ENCODE peak calls at places on chromosomes 11 and 22, in six cellular contexts. Q, S, G, H, L and Z are unnamed samples.

GRCh38 chr11:73170140-73170539 is 28.0 kb upstream of the FCHSD2 start:
- DNase-seq in G (no peak), H (no peak), Q (no peak), S (no peak), L (no peak), Z (no peak)

GRCh38 chr11:57491371-57492061 is 24.0 kb downstream of the SLC43A1 start:
- DNase-seq in L (no peak), S (no peak), Q (peak; percentile 36), G (no peak), H (peak; percentile 68), Z (peak; percentile 33)

GRCh38 chr11:126703661-126704060 is 296.9 kb downstream of the KIRREL3 start:
- DNase-seq in G (no peak), L (no peak), S (no peak), Q (no peak), H (no peak), Z (no peak)

GRCh38 chr11:92399702-92400101 is 175.1 kb downstream of the FAT3 start:
- DNase-seq in G (no peak), S (no peak), Q (no peak), H (no peak), L (no peak), Z (no peak)

GRCh38 chr11:92475824-92476223 is 251.2 kb downstream of the FAT3 start:
- DNase-seq in L (no peak), H (no peak), G (no peak), Q (no peak), S (no peak), Z (no peak)

GRCh38 chr11:61378713-61379313 is 13.6 kb upstream of the TMEM216 start:
- DNase-seq in H (no peak), G (no peak), Q (no peak), S (peak; percentile 67), L (peak; percentile 91), Z (no peak)

GRCh38 chr22:19871845-19872778 is 17.4 kb upstream of the GNB1L start:
- DNase-seq in L (no peak), Q (no peak), G (no peak), S (no peak), H (no peak), Z (no peak)

GRCh38 chr11:73321342-73322110 is 13.4 kb downstream of the ARHGEF17 start:
- DNase-seq in G (no peak), L (peak; percentile 74), H (no peak), S (no peak), Q (no peak), Z (no peak)

GRCh38 chr22:45397806-45398205 is 15.6 kb downstream of the SMC1B start:
- DNase-seq in L (no peak), H (no peak), Q (no peak), G (no peak), S (no peak), Z (no peak)

GRCh38 chr11:101880208-101880607 is 34.6 kb upstream of the CEP126 start:
- DNase-seq in S (no peak), G (no peak), H (no peak), L (peak; percentile 73), Q (no peak), Z (peak; percentile 46)

GRCh38 chr11:72433455-72434061 is 773 bp downstream of the CLPB start:
- DNase-seq in L (peak; percentile 5), Q (no peak), G (no peak), H (no peak), S (no peak), Z (no peak)

GRCh38 chr22:30294830-30295229 is 5.5 kb upstream of the CASTOR1 start:
- DNase-seq in Q (no peak), H (no peak), L (no peak), G (no peak), S (no peak), Z (no peak)

GRCh38 chr11:128942807-128943430 is at the start of gene TP53AIP1:
- DNase-seq in Q (no peak), S (no peak), G (no peak), L (no peak), H (no peak), Z (no peak)

GRCh38 chr11:86538223-86538548 is 134.2 kb downstream of the ME3 start:
- DNase-seq in S (no peak), H (no peak), L (no peak), Q (no peak), G (no peak), Z (no peak)

GRCh38 chr11:96038046-96038445 is 114.1 kb upstream of the MTMR2 start:
- DNase-seq in G (no peak), Q (no peak), H (no peak), L (peak; percentile 25), S (no peak), Z (peak; percentile 80)

GRCh38 chr11:131037873-131038272 is 121.6 kb upstream of the SNX19 start:
- DNase-seq in G (no peak), H (no peak), L (no peak), Q (no peak), S (no peak), Z (peak; percentile 17)